ENCODE peak calls at places on chromosomes 3 and 15, in nine cellular contexts. D is BE2C; W is spleen; I is cardiac muscle cell; X is right atrium auricular region; N is mesenchymal stem cell; P is SK-N-SH; R is CD4-positive, CD25-positive, alpha-beta regulatory T cell; M is pancreas. Y is an unnamed sample.

GRCh38 chr3:122263974-122264588 is 61.0 kb upstream of the CSTA start:
- DNase-seq in D (no peak), W (no peak), I (no peak), X (no peak), N (no peak), P (no peak), R (no peak), M (no peak), Y (no peak)

GRCh38 chr3:12748477-12748876 is 10.6 kb downstream of the TMEM40 start:
- DNase-seq in D (no peak), W (no peak), I (no peak), X (no peak), N (no peak), P (no peak), R (no peak), M (no peak), Y (no peak)

GRCh38 chr3:5267253-5267652 is 79.7 kb downstream of the EDEM1 start:
- DNase-seq in D (no peak), W (no peak), I (no peak), X (no peak), N (no peak), P (no peak), R (no peak), M (no peak), Y (no peak)

GRCh38 chr3:25603703-25604102 is 61.0 kb downstream of the TOP2B start:
- DNase-seq in D (no peak), W (no peak), I (peak; percentile 59), X (no peak), N (peak; percentile 89), P (no peak), R (no peak), M (no peak), Y (no peak)

GRCh38 chr15:47711654-47712053 is 5.7 kb upstream of the SEMA6D start:
- DNase-seq in D (peak; percentile 25), W (no peak), I (no peak), X (no peak), N (peak; percentile 26), P (peak; percentile 38), R (no peak), M (no peak), Y (peak; percentile 49)

GRCh38 chr15:39543651-39544050 is 37.2 kb upstream of the THBS1 start:
- DNase-seq in D (no peak), W (no peak), I (no peak), X (peak; percentile 32), N (no peak), P (no peak), R (no peak), M (no peak), Y (peak; percentile 59)

GRCh38 chr15:62849316-62850129 is 193.0 kb upstream of the TPM1 start:
- DNase-seq in D (no peak), W (no peak), I (no peak), X (no peak), N (peak; percentile 7), P (no peak), R (no peak), M (no peak), Y (no peak)

GRCh38 chr3:23667536-23668429 is 138.0 kb upstream of the UBE2E1 start:
- DNase-seq in D (no peak), W (no peak), I (no peak), X (no peak), N (peak; percentile 63), P (no peak), R (no peak), M (no peak), Y (no peak)

GRCh38 chr3:188153498-188153948 is 434 bp upstream of the LPP start:
- DNase-seq in D (peak; percentile 65), W (no peak), I (peak; percentile 91), X (peak; percentile 89), N (peak; percentile 98), P (peak; percentile 58), R (peak; percentile 44), M (peak; percentile 85), Y (peak; percentile 92)

GRCh38 chr3:151166161-151166560 is 36.9 kb downstream of the GPR171 start:
- DNase-seq in D (no peak), W (no peak), I (no peak), X (no peak), N (no peak), P (no peak), R (no peak), M (no peak), Y (no peak)

GRCh38 chr3:52978109-52978754 is 67.6 kb downstream of the SFMBT1 start:
- DNase-seq in D (no peak), W (no peak), I (no peak), X (no peak), N (no peak), P (no peak), R (no peak), M (no peak), Y (no peak)

GRCh38 chr3:141505166-141505565 is 18.3 kb downstream of the RASA2 start:
- DNase-seq in D (no peak), W (no peak), I (no peak), X (no peak), N (no peak), P (no peak), R (no peak), M (no peak), Y (no peak)

GRCh38 chr3:81274671-81275070 is 486.8 kb downstream of the GBE1 start:
- DNase-seq in D (no peak), W (no peak), I (no peak), X (no peak), N (no peak), P (no peak), R (no peak), M (no peak), Y (no peak)

DNA sequence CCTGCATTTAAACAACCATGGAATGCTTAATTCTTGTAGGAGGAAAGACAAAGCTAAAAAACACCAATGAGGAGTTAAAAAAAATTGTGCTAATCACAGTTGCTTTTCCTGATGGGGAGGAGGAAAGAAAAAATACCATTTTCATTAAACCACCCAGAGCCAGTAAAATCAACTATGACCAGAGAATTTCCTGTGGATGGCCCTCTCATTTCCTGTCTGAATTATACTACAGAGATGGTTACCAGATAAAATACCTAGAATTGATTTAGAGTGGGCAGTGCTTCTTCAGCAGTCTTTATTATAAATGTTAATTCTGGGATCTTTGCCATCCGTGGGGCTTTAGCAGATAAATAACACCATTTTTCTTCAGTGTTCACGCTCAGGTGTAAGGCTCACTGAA is 38.0 kb downstream of the RETNLB start:
- DNase-seq in D (no peak), W (no peak), I (no peak), X (no peak), N (no peak), P (no peak), R (no peak), M (no peak), Y (no peak)
- H3K27me3 ChIP-seq in D (no peaks in the 10 kb centered on the region), W (no peaks in the 10 kb centered on the region), I (no peaks in the 10 kb centered on the region), X (no peaks in the 10 kb centered on the region), N (no peaks in the 10 kb centered on the region), P (no peaks in the 10 kb centered on the region), R (no peaks in the 10 kb centered on the region), M (no peaks in the 10 kb centered on the region), Y (no peaks in the 10 kb centered on the region)

GRCh38 chr3:109334572-109334971 is 2.8 kb downstream of the DPPA4 start:
- DNase-seq in D (no peak), W (no peak), I (no peak), X (no peak), N (no peak), P (no peak), R (no peak), M (no peak), Y (no peak)
- H3K4me3 ChIP-seq in D (no peak overlapping the region), W (no peak overlapping the region), I (no peak overlapping the region), X (no peak overlapping the region), N (no peak overlapping the region), P (no peak overlapping the region), R (no peak overlapping the region), M (no peak overlapping the region), Y (peak overlapping the region; percentile 95)

DNA sequence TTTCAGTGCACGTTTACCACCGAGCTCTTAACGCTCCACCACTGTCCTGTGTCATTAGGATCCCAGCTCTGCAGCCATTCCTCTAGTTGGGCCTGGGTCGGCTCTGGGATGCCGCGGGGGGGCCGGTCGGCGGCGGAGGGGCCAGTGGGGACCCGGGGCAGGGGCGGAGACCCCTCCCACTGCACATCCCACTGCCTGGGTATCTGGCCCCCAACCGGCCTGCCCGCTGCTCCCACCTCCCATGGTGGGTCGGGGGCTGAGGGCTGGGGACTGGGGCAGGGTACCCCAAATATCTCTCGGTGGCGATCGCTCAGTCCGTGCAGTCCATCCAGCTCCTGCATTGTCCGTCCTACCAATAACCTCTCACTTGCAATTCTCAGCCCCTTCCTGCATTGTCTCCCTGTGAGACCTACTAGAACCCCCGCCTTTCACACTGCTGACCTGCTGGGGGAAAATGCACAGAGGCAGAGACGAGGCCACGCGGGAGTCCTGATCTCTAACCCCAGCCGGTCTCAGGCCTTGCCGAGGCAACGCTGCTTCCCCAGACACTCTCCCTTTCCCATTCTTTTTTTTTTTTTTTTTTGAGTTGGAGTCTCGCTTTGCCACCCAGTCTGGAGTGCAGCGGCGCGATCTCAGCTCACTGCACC is 24.0 kb upstream of the MUC20 start:
- DNase-seq in D (no peak), W (no peak), I (no peak), X (no peak), N (no peak), P (no peak), R (no peak), M (peak; percentile 68), Y (peak; percentile 79)
- H3K36me3 ChIP-seq in D (peaks cover 11% of the 10 kb centered on the region), W (peaks cover 18% of the 10 kb centered on the region), I (peaks cover 3% of the 10 kb centered on the region), X (peaks cover 24% of the 10 kb centered on the region), N (peaks cover 28% of the 10 kb centered on the region), P (peaks cover 22% of the 10 kb centered on the region), R (peaks cover 30% of the 10 kb centered on the region), M (peaks cover 4% of the 10 kb centered on the region), Y (peaks cover 3% of the 10 kb centered on the region)

DNA sequence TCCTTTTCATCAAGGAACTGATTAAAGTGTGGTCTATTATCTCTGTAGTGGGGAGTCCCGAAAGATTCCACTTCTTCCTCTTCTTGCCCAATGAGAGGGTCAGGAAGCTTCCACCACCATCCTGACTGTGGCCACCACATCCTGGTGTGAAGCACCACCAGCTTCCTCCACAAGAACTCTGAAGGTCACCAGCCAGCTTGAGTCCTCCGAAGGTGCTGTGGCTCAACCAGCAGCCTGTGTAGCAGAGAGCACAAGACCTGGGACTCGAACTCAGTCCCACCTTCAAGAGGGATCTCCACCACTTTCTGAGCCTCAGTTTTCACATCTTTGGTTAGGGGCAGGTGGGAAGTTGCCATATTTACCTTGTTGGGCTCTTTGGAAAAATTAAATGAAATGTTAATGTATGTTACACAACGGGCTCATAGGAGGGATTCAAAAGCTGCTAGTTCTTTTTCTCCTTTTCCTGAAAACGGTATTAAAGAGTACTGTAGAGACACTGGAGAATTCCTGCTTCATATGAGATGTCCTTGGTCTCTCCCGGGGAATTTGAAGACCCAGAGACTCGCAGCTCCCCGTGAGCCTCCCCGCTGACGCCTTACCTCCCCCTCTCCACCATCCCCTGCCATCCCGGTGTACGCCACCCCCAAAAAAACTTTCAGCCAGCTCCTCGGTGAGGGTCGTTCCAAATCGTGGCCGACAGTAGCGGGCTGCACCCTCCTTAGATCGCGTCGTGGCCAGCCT is 816 bp upstream of the ACAN start:
- DNase-seq in D (no peak), W (no peak), I (no peak), X (no peak), N (no peak), P (no peak), R (no peak), M (no peak), Y (no peak)
- H3K27me3 ChIP-seq in D (peaks cover 69% of the 10 kb centered on the region), W (peaks cover 97% of the 10 kb centered on the region), I (peaks cover 78% of the 10 kb centered on the region), X (no peaks in the 10 kb centered on the region), N (peaks cover 69% of the 10 kb centered on the region), P (peaks cover 34% of the 10 kb centered on the region), R (peaks cover 32% of the 10 kb centered on the region), M (peaks cover 6% of the 10 kb centered on the region), Y (peaks cover 54% of the 10 kb centered on the region)